ENCODE peak calls at places on chromosomes 5 and 9, in seven cellular contexts. One of them, this sample, is unnamed.

GRCh38 chr5:92665506-92665905 is 915.5 kb downstream of the NR2F1-AS1 start:
- DNase-seq in choroid plexus epithelial cell: no peak
- DNase-seq in ascending aorta: no peak
- DNase-seq in fibroblast of pulmonary artery: no peak
- DNase-seq in Caco-2: no peak
- DNase-seq in osteocyte: no peak
- DNase-seq in Calu3: no peak
- DNase-seq in this sample: no peak

GRCh38 chr5:93941897-93942296 is 200.5 kb upstream of the POU5F2 start:
- DNase-seq in choroid plexus epithelial cell: no peak
- DNase-seq in ascending aorta: no peak
- DNase-seq in fibroblast of pulmonary artery: no peak
- DNase-seq in Caco-2: no peak
- DNase-seq in osteocyte: no peak
- DNase-seq in Calu3: no peak
- DNase-seq in this sample: no peak

GRCh38 chr9:14058078-14058688 is 255.8 kb downstream of the NFIB start:
- DNase-seq in choroid plexus epithelial cell: no peak
- DNase-seq in ascending aorta: no peak
- DNase-seq in fibroblast of pulmonary artery: no peak
- DNase-seq in Caco-2: no peak
- DNase-seq in osteocyte: no peak
- DNase-seq in Calu3: no peak
- DNase-seq in this sample: no peak

GRCh38 chr9:130258999-130259398 is 6.6 kb upstream of the HMCN2 start:
- DNase-seq in choroid plexus epithelial cell: no peak
- DNase-seq in ascending aorta: no peak
- DNase-seq in fibroblast of pulmonary artery: no peak
- DNase-seq in Caco-2: no peak
- DNase-seq in osteocyte: no peak
- DNase-seq in Calu3: no peak
- DNase-seq in this sample: no peak

GRCh38 chr5:116404792-116405191 is 169.8 kb downstream of the SEMA6A start:
- DNase-seq in choroid plexus epithelial cell: no peak
- DNase-seq in ascending aorta: no peak
- DNase-seq in fibroblast of pulmonary artery: no peak
- DNase-seq in Caco-2: no peak
- DNase-seq in osteocyte: no peak
- DNase-seq in Calu3: no peak
- DNase-seq in this sample: no peak

GRCh38 chr9:79611091-79611614 is 39.4 kb downstream of the TLE4 start:
- DNase-seq in choroid plexus epithelial cell: peak; percentile 93
- DNase-seq in ascending aorta: no peak
- DNase-seq in fibroblast of pulmonary artery: peak; percentile 26
- DNase-seq in Caco-2: no peak
- DNase-seq in osteocyte: no peak
- DNase-seq in Calu3: no peak
- DNase-seq in this sample: no peak

GRCh38 chr9:818958-819357 is 22.5 kb upstream of the DMRT1 start:
- DNase-seq in choroid plexus epithelial cell: no peak
- DNase-seq in ascending aorta: no peak
- DNase-seq in fibroblast of pulmonary artery: no peak
- DNase-seq in Caco-2: no peak
- DNase-seq in osteocyte: no peak
- DNase-seq in Calu3: no peak
- DNase-seq in this sample: no peak

GRCh38 chr5:60576425-60576824 is 123.5 kb downstream of the DEPDC1B start:
- DNase-seq in choroid plexus epithelial cell: no peak
- DNase-seq in ascending aorta: no peak
- DNase-seq in fibroblast of pulmonary artery: no peak
- DNase-seq in Caco-2: no peak
- DNase-seq in osteocyte: no peak
- DNase-seq in Calu3: no peak
- DNase-seq in this sample: no peak

GRCh38 chr5:178338126-178338749 is 105.6 kb upstream of the PHYKPL start:
- DNase-seq in choroid plexus epithelial cell: no peak
- DNase-seq in ascending aorta: no peak
- DNase-seq in fibroblast of pulmonary artery: no peak
- DNase-seq in Caco-2: no peak
- DNase-seq in osteocyte: no peak
- DNase-seq in Calu3: no peak
- DNase-seq in this sample: no peak

GRCh38 chr9:36625006-36625600 is 52.4 kb downstream of the MELK start:
- DNase-seq in choroid plexus epithelial cell: peak; percentile 79
- DNase-seq in ascending aorta: peak; percentile 69
- DNase-seq in fibroblast of pulmonary artery: peak; percentile 71
- DNase-seq in Caco-2: no peak
- DNase-seq in osteocyte: no peak
- DNase-seq in Calu3: no peak
- DNase-seq in this sample: no peak

GRCh38 chr5:173554989-173555705 is 61.3 kb downstream of the BOD1 start:
- DNase-seq in choroid plexus epithelial cell: no peak
- DNase-seq in ascending aorta: no peak
- DNase-seq in fibroblast of pulmonary artery: no peak
- DNase-seq in Caco-2: no peak
- DNase-seq in osteocyte: no peak
- DNase-seq in Calu3: no peak
- DNase-seq in this sample: no peak

GRCh38 chr5:177992466-177992865 is 3.6 kb downstream of the PROP1 start:
- DNase-seq in choroid plexus epithelial cell: no peak
- DNase-seq in ascending aorta: no peak
- DNase-seq in fibroblast of pulmonary artery: no peak
- DNase-seq in Caco-2: no peak
- DNase-seq in osteocyte: peak; percentile 51
- DNase-seq in Calu3: no peak
- DNase-seq in this sample: no peak

GRCh38 chr9:136902259-136902821 is 16.0 kb downstream of the TRAF2 start:
- DNase-seq in choroid plexus epithelial cell: peak; percentile 88
- DNase-seq in ascending aorta: peak; percentile 83
- DNase-seq in fibroblast of pulmonary artery: peak; percentile 61
- DNase-seq in Caco-2: peak; percentile 63
- DNase-seq in osteocyte: no peak
- DNase-seq in Calu3: peak; percentile 88
- DNase-seq in this sample: no peak

GRCh38 chr5:121503111-121503840 is 348.4 kb upstream of the FTMT start:
- DNase-seq in choroid plexus epithelial cell: peak; percentile 2
- DNase-seq in ascending aorta: no peak
- DNase-seq in fibroblast of pulmonary artery: peak; percentile 3
- DNase-seq in Caco-2: no peak
- DNase-seq in osteocyte: no peak
- DNase-seq in Calu3: peak; percentile 76
- DNase-seq in this sample: no peak

GRCh38 chr9:136348691-136349090 is 14.9 kb downstream of the DNLZ start:
- DNase-seq in choroid plexus epithelial cell: no peak
- DNase-seq in ascending aorta: no peak
- DNase-seq in fibroblast of pulmonary artery: no peak
- DNase-seq in Caco-2: no peak
- DNase-seq in osteocyte: no peak
- DNase-seq in Calu3: no peak
- DNase-seq in this sample: no peak

GRCh38 chr9:76716270-76716669 is 48.0 kb upstream of the PCA3 start:
- DNase-seq in choroid plexus epithelial cell: no peak
- DNase-seq in ascending aorta: no peak
- DNase-seq in fibroblast of pulmonary artery: no peak
- DNase-seq in Caco-2: no peak
- DNase-seq in osteocyte: no peak
- DNase-seq in Calu3: no peak
- DNase-seq in this sample: no peak

GRCh38 chr9:133221177-133221809 is 12.2 kb upstream of the OBP2B start:
- DNase-seq in choroid plexus epithelial cell: no peak
- DNase-seq in ascending aorta: no peak
- DNase-seq in fibroblast of pulmonary artery: no peak
- DNase-seq in Caco-2: no peak
- DNase-seq in osteocyte: no peak
- DNase-seq in Calu3: no peak
- DNase-seq in this sample: no peak

GRCh38 chr9:22389271-22389670 is 57.4 kb upstream of the DMRTA1 start:
- DNase-seq in choroid plexus epithelial cell: no peak
- DNase-seq in ascending aorta: no peak
- DNase-seq in fibroblast of pulmonary artery: no peak
- DNase-seq in Caco-2: no peak
- DNase-seq in osteocyte: no peak
- DNase-seq in Calu3: no peak
- DNase-seq in this sample: no peak

GRCh38 chr5:150167908-150168307 is 1.3 kb downstream of the CDX1 start:
- DNase-seq in choroid plexus epithelial cell: no peak
- DNase-seq in ascending aorta: no peak
- DNase-seq in fibroblast of pulmonary artery: no peak
- DNase-seq in Caco-2: no peak
- DNase-seq in osteocyte: no peak
- DNase-seq in Calu3: no peak
- DNase-seq in this sample: no peak

GRCh38 chr5:62600560-62601252 is 22.1 kb downstream of the LRRC70 start:
- DNase-seq in choroid plexus epithelial cell: no peak
- DNase-seq in ascending aorta: no peak
- DNase-seq in fibroblast of pulmonary artery: no peak
- DNase-seq in Caco-2: no peak
- DNase-seq in osteocyte: no peak
- DNase-seq in Calu3: no peak
- DNase-seq in this sample: no peak

GRCh38 chr5:91591076-91591475 is 208.0 kb upstream of the ARRDC3 start:
- DNase-seq in choroid plexus epithelial cell: no peak
- DNase-seq in ascending aorta: no peak
- DNase-seq in fibroblast of pulmonary artery: no peak
- DNase-seq in Caco-2: no peak
- DNase-seq in osteocyte: no peak
- DNase-seq in Calu3: no peak
- DNase-seq in this sample: no peak

GRCh38 chr9:111399772-111400563 is 69.9 kb upstream of the OR2K2 start:
- DNase-seq in choroid plexus epithelial cell: peak; percentile 44
- DNase-seq in ascending aorta: no peak
- DNase-seq in fibroblast of pulmonary artery: peak; percentile 51
- DNase-seq in Caco-2: peak; percentile 64
- DNase-seq in osteocyte: no peak
- DNase-seq in Calu3: peak; percentile 57
- DNase-seq in this sample: no peak
- TF ChIP-seq CTCF in choroid plexus epithelial cell: peak; percentile 59
- TF ChIP-seq CTCF in ascending aorta: no peak
- TF ChIP-seq CTCF in fibroblast of pulmonary artery: peak; percentile 58
- TF ChIP-seq CTCF in Caco-2: peak; percentile 70
- TF ChIP-seq CTCF in osteocyte: peak; percentile 42
- TF ChIP-seq CTCF in Calu3: peak; percentile 59
- TF ChIP-seq CTCF in this sample: peak; percentile 61

GRCh38 chr9:91033802-91034201 is 232.2 kb downstream of the SYK start:
- DNase-seq in choroid plexus epithelial cell: no peak
- DNase-seq in ascending aorta: no peak
- DNase-seq in fibroblast of pulmonary artery: no peak
- DNase-seq in Caco-2: no peak
- DNase-seq in osteocyte: peak; percentile 80
- DNase-seq in Calu3: no peak
- DNase-seq in this sample: no peak
- TF ChIP-seq CTCF in choroid plexus epithelial cell: peak; percentile 63
- TF ChIP-seq CTCF in ascending aorta: peak; percentile 27
- TF ChIP-seq CTCF in fibroblast of pulmonary artery: peak; percentile 45
- TF ChIP-seq CTCF in Caco-2: no peak
- TF ChIP-seq CTCF in osteocyte: peak; percentile 44
- TF ChIP-seq CTCF in Calu3: no peak
- TF ChIP-seq CTCF in this sample: peak; percentile 39

DNA sequence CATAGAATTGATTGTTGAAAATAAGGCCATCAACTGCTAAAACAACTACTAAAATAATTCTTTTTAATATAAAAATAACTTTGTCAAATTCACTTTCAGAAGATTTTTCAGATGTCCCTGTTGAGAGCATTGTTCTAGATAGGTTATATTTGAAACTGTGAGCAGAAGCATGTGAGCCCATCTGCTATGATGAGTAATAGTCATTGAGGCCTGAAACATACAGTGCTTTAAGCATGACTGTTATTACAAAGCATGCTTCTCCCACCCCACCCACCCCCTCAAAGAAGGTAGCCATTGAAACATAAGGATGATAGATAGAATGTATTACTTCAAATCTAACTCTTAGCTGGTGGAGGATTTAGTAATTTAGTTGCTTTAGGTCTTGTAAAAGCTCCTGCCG is 86.0 kb downstream of the UHRF2 start:
- DNase-seq in choroid plexus epithelial cell: peak; percentile 67
- DNase-seq in ascending aorta: no peak
- DNase-seq in fibroblast of pulmonary artery: peak; percentile 37
- DNase-seq in Caco-2: no peak
- DNase-seq in osteocyte: no peak
- DNase-seq in Calu3: no peak
- DNase-seq in this sample: no peak
- TF ChIP-seq CTCF in choroid plexus epithelial cell: no peak
- TF ChIP-seq CTCF in ascending aorta: no peak
- TF ChIP-seq CTCF in fibroblast of pulmonary artery: no peak
- TF ChIP-seq CTCF in Caco-2: no peak
- TF ChIP-seq CTCF in osteocyte: no peak
- TF ChIP-seq CTCF in Calu3: no peak
- TF ChIP-seq CTCF in this sample: no peak

GRCh38 chr9:68780735-68781134 is 75.7 kb downstream of the PIP5K1B start:
- DNase-seq in choroid plexus epithelial cell: peak; percentile 25
- DNase-seq in ascending aorta: no peak
- DNase-seq in fibroblast of pulmonary artery: peak; percentile 14
- DNase-seq in Caco-2: no peak
- DNase-seq in osteocyte: no peak
- DNase-seq in Calu3: no peak
- DNase-seq in this sample: no peak

GRCh38 chr9:68781866-68782265 is 76.8 kb downstream of the PIP5K1B start:
- DNase-seq in choroid plexus epithelial cell: no peak
- DNase-seq in ascending aorta: no peak
- DNase-seq in fibroblast of pulmonary artery: no peak
- DNase-seq in Caco-2: no peak
- DNase-seq in osteocyte: no peak
- DNase-seq in Calu3: no peak
- DNase-seq in this sample: no peak

GRCh38 chr9:68780377-68780707 is 75.3 kb downstream of the PIP5K1B start:
- DNase-seq in choroid plexus epithelial cell: no peak
- DNase-seq in ascending aorta: no peak
- DNase-seq in fibroblast of pulmonary artery: no peak
- DNase-seq in Caco-2: no peak
- DNase-seq in osteocyte: no peak
- DNase-seq in Calu3: no peak
- DNase-seq in this sample: no peak

GRCh38 chr9:68778635-68779034 is 73.6 kb downstream of the PIP5K1B start:
- DNase-seq in choroid plexus epithelial cell: no peak
- DNase-seq in ascending aorta: no peak
- DNase-seq in fibroblast of pulmonary artery: no peak
- DNase-seq in Caco-2: no peak
- DNase-seq in osteocyte: no peak
- DNase-seq in Calu3: no peak
- DNase-seq in this sample: no peak

DNA sequence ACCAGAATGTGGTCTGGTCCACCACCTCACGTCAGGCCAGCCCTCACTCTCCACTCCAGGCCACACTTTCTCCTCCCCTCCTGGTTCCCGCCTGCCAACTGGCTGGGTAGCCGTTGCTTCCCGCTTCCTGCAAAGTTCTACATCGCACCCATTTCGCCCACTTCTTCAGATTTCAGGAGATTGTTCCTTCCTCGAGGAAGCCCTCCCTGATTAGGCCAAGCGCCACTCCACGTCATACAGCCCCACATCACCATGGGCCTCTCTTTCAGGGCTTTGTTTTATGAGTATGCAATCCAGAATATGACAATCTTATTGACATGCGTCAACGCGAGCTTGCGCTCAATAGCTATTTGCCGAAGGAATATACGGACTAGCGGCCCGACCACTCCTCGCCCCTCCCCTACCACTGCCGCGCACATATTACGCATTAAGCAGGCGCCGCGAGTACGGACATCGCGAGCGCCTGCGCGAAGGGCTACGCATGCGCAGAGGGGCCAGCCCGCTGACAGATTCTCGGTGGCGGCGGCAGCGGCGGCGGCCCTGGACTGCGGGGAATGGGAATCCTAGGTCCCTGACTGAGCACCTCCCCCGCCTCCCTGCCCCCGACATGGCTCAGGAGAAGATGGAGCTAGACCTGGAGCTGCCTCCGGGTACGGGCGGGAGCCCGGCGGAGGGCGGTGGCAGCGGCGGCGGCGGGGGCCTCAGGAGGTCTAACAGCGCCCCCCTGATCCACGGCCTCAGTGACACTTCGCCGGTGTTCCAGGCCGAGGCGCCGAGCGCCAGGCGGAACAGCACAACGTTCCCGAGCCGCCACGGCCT is 74.7 kb downstream of the PIP5K1B start:
- DNase-seq in choroid plexus epithelial cell: peak; percentile 96
- DNase-seq in ascending aorta: peak; percentile 96
- DNase-seq in fibroblast of pulmonary artery: peak; percentile 95
- DNase-seq in Caco-2: peak; percentile 82
- DNase-seq in osteocyte: peak; percentile 98
- DNase-seq in Calu3: peak; percentile 91
- DNase-seq in this sample: peak; percentile 94
- TF ChIP-seq CTCF in choroid plexus epithelial cell: no peak
- TF ChIP-seq CTCF in ascending aorta: peak; percentile 46
- TF ChIP-seq CTCF in fibroblast of pulmonary artery: no peak
- TF ChIP-seq CTCF in Caco-2: no peak
- TF ChIP-seq CTCF in osteocyte: peak; percentile 44
- TF ChIP-seq CTCF in Calu3: no peak
- TF ChIP-seq CTCF in this sample: peak; percentile 44